ENCODE peak calls at places on chromosomes 12 and 14, in six cellular contexts. I is stomach, Y is AG04449, W is gastrocnemius medialis, L is NB4, T is skeletal muscle cell. Q is an unnamed sample.

GRCh38 chr12:54028324-54029201 is at the start of gene HOXC6:
- DNase-seq in L (peak), W (peak), Y (no peak), I (no peak), T (peak), Q (no peak)

GRCh38 chr12:59164991-59165718 is 244.9 kb upstream of the LRIG3 start:
- DNase-seq in T (peak), L (peak), Y (no peak), I (no peak), W (no peak), Q (no peak)

GRCh38 chr14:58270628-58271027 is 26.0 kb downstream of the PSMA3 start:
- DNase-seq in Y (no peak), T (no peak), W (no peak), I (no peak), L (no peak), Q (no peak)

GRCh38 chr12:57309420-57309819 is 58.4 kb upstream of the STAC3 start:
- DNase-seq in L (no peak), T (no peak), I (no peak), W (no peak), Y (peak), Q (peak)

GRCh38 chr12:66624806-66625205 is 54.1 kb downstream of the GRIP1 start:
- DNase-seq in W (no peak), I (no peak), T (no peak), Y (no peak), L (no peak), Q (no peak)

GRCh38 chr14:76768201-76768656 is 7.0 kb downstream of the VASH1 start:
- DNase-seq in Y (no peak), L (peak), W (no peak), T (no peak), I (peak), Q (no peak)

GRCh38 chr12:64696065-64696741 is 63.0 kb downstream of the GNS start:
- DNase-seq in L (peak), Y (no peak), I (no peak), T (no peak), W (no peak), Q (no peak)

GRCh38 chr12:76101739-76102385 is 17.4 kb upstream of the NAP1L1 start:
- DNase-seq in Y (no peak), L (no peak), I (no peak), W (no peak), T (no peak), Q (no peak)

GRCh38 chr12:119802472-119802871 is 74.6 kb downstream of the CIT start:
- DNase-seq in I (no peak), L (no peak), Y (no peak), W (peak), T (peak), Q (no peak)

GRCh38 chr14:52111583-52111982 is 42.7 kb upstream of the NID2 start:
- DNase-seq in T (no peak), L (no peak), Y (no peak), W (no peak), I (no peak), Q (no peak)

GRCh38 chr12:9032202-9032964 is 43.0 kb downstream of the KLRG1 start:
- DNase-seq in L (peak), I (no peak), W (no peak), Y (no peak), T (no peak), Q (no peak)

GRCh38 chr14:51929920-51930682 is 59.2 kb upstream of the RTRAF start:
- DNase-seq in Y (no peak), W (no peak), I (no peak), L (no peak), T (no peak), Q (no peak)

GRCh38 chr14:56703947-56704346 is 106.3 kb downstream of the OTX2 start:
- DNase-seq in T (no peak), Y (no peak), W (no peak), I (no peak), L (no peak), Q (no peak)

GRCh38 chr12:39077226-39077625 is 171.8 kb upstream of the CPNE8 start:
- DNase-seq in L (no peak), I (no peak), W (no peak), T (no peak), Y (no peak), Q (no peak)

GRCh38 chr12:46830731-46831334 is 5.0 kb upstream of the SLC38A4 start:
- DNase-seq in I (no peak), T (no peak), Y (no peak), L (no peak), W (peak), Q (no peak)

GRCh38 chr12:124130717-124131670 is 158.0 kb downstream of the ZNF664 start:
- DNase-seq in I (peak), Y (no peak), W (no peak), L (no peak), T (no peak), Q (no peak)

GRCh38 chr12:52924764-52925716 is 20.2 kb upstream of the KRT8 start:
- DNase-seq in Y (peak), W (no peak), T (peak), I (no peak), L (no peak), Q (peak)

GRCh38 chr12:124588689-124589318 is 21.4 kb upstream of the NCOR2 start:
- DNase-seq in T (no peak), W (peak), I (no peak), L (peak), Y (no peak), Q (no peak)

GRCh38 chr12:28191018-28191595 is 851 bp downstream of the CCDC91 start:
- DNase-seq in Y (no peak), L (peak), T (peak), I (no peak), W (peak), Q (peak)

GRCh38 chr12:130982565-130983225 is 29.0 kb downstream of the ADGRD1 start:
- DNase-seq in I (no peak), W (no peak), Y (no peak), L (no peak), T (no peak), Q (no peak)

GRCh38 chr12:32397703-32398102 is 1.7 kb upstream of the FGD4 start:
- DNase-seq in Y (no peak), I (no peak), T (no peak), W (no peak), L (no peak), Q (no peak)

GRCh38 chr12:109739747-109740693 is 26.4 kb downstream of the FAM222A start:
- DNase-seq in L (peak), T (no peak), W (peak), I (peak), Y (no peak), Q (no peak)

GRCh38 chr12:75722714-75723200 is 211.3 kb upstream of the KRR1 start:
- DNase-seq in L (peak), W (peak), Y (no peak), I (no peak), T (peak), Q (peak)

GRCh38 chr14:99237288-99237687 is 34.7 kb downstream of the BCL11B start:
- DNase-seq in W (no peak), L (no peak), Y (no peak), T (no peak), I (no peak), Q (no peak)
- H3K4me3 ChIP-seq in W (no peak), L (no peak), Y (no peak), T (no peak), I (no peak), Q (no peak)

DNA sequence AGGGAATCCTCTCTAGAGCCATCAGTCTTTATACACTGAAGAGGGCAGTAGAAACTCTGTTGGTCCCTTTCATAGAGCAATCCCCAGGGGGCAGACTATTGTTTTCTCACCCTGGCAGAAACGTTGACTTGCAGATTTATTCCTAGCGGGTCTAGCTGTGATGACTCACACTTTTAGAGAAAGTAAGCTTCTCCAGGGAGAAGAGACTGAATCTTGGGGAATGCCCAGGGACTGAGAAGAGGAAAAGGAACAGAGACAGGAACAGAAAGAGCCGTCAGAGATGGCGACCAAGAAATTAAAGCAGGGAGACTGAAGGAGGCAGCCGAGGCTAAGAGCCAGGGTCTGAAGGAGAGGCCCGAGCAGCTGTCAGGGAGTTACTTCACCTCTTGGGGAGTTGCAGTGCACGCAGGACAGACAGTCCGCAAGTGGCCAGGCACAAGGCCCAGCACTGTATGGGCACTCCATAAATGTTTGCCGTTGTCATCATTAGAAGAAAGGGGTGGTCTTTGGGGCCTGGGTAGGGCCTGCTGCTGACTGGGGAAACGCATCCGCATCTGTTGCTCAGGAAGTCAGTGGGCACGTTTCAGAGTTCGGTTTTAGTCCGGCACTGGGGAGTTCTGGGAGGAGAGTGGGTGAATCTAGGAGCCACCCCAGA is 13.0 kb downstream of the PLEKHG6 start:
- DNase-seq in W (peak), Y (peak), T (peak), I (peak), L (peak), Q (peak)
- H3K4me3 ChIP-seq in W (peak), Y (peak), T (no peak), I (peak), L (no peak), Q (no peak)

GRCh38 chr12:3398196-3398789 is 92.7 kb upstream of the PRMT8 start:
- DNase-seq in Y (no peak), T (no peak), L (no peak), I (no peak), W (no peak), Q (no peak)
- H3K4me3 ChIP-seq in Y (no peak), T (no peak), L (no peak), I (no peak), W (no peak), Q (no peak)

DNA sequence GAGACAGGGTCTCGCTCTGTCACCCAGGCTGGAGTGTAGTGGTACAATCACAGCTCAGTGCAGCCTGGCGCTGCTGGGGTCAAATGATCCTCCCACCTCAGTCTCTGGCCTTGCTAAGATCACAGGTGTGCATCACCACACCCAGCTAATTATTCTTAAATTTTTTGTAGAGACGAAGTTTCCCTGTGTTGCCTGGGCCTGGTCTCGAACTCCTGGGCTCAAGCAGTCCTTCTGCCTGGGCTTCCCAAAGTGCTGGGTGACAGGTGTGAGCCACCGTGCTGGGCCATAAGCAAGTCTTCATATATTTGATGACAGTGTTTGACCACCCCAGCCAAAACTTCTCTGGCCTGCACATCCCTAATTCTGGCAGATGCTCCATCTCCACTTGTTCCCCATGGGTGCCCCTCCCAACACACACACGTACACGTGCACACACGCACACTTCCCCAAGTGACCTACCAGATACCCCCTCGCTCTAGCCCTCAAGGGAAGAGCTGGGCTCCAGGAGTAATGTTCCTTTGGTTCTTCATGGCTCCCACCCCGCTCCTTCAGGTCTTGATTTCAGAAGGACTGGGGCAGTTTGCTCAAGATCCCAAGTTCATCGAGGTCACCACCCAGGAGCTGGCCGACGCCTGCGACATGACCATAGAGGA is 104.3 kb upstream of the FKBP4 start:
- DNase-seq in W (no peak), L (no peak), I (no peak), Y (no peak), T (no peak), Q (no peak)
- H3K4me3 ChIP-seq in W (peak), L (no peak), I (peak), Y (peak), T (peak), Q (no peak)

DNA sequence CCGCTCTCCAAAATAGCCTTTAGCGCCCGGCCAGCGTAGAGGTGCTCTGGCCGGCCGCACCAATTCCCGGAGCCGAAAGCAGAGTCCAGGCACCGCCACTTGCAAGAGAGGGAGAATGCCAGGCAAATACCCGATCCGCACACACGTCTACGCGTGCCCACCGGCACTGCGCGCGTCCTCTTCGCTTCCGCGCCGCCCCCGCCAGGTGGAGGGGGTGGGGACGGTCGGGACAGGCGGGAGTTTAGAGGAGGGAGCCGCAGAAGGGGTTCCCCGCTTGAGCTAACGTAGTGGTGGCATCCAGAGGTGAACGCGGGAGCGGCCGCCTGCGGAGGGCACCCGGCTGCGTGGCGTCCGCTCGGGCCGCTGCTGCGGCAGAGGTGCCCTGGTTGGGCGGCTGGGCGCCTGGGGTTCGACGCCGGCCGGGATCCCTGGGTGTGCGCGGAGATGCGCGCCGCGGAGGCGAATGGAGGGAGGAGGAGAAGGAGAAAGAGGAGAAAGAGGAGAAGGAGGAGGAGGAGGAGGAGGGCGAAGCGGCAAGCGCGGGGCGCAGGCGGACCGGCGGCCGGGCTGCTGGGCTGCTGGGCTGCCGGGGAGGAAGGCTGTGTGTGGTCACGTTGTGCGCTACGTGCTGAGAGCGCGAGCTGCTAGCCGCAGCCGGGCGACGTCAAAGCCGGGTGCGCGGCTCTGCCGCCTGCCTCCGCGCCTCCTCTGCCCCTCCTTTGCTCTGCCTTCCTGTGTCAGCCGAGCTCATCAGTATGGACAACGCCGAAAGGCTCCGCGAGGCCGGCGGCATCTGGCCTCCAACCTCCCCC is at the start of gene MDGA2:
- DNase-seq in I (no peak), L (no peak), Y (no peak), T (no peak), W (no peak), Q (no peak)
- H3K4me3 ChIP-seq in I (peak), L (no peak), Y (no peak), T (peak), W (peak), Q (no peak)

DNA sequence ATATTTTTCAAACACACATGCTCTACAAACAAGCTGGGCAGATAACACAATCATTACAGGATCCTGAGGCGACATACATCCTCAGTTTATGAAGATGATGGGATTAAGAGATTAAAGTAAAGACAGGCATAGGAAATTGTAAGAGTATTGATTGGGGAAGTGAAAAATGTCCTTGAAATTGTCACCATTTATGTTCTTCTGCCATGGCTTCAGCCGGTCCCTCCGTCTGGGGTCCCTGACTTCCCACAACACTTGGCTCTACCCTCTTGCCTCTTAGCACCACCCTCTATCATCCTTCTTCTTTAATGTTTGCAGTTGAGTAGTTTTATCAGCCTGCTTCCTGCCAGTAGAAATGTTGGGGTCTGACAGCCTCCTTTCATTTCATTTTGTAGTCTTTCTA is 244.4 kb downstream of the DAD1 start:
- DNase-seq in I (no peak), W (no peak), T (no peak), Y (no peak), L (no peak), Q (no peak)
- H3K4me3 ChIP-seq in I (no peak), W (no peak), T (no peak), Y (no peak), L (no peak), Q (no peak)

GRCh38 chr14:31582286-31582691 is 21.1 kb downstream of the NUBPL start:
- DNase-seq in Y (peak), W (no peak), I (no peak), L (no peak), T (peak), Q (peak)

GRCh38 chr14:31578266-31578665 is 17.1 kb downstream of the NUBPL start:
- DNase-seq in T (no peak), W (no peak), Y (no peak), I (no peak), L (no peak), Q (no peak)

GRCh38 chr14:31578792-31579191 is 17.6 kb downstream of the NUBPL start:
- DNase-seq in L (no peak), T (no peak), I (no peak), W (no peak), Y (no peak), Q (no peak)

GRCh38 chr14:31580234-31580633 is 19.0 kb downstream of the NUBPL start:
- DNase-seq in Y (no peak), T (no peak), L (no peak), I (no peak), W (no peak), Q (no peak)

GRCh38 chr14:31583043-31583442 is 21.8 kb downstream of the NUBPL start:
- DNase-seq in Y (no peak), W (no peak), I (no peak), L (no peak), T (no peak), Q (no peak)
- H3K4me3 ChIP-seq in Y (no peak), W (no peak), I (no peak), L (no peak), T (no peak), Q (no peak)

GRCh38 chr14:103550451-103551337 is 11.8 kb downstream of the BAG5 start:
- DNase-seq in W (no peak), Y (no peak), L (no peak), T (no peak), I (no peak), Q (no peak)
- H3K4me3 ChIP-seq in W (no peak), Y (no peak), L (no peak), T (no peak), I (no peak), Q (no peak)

Q was measured in BJ.